ENCODE peak calls at places on chromosomes 5 and 9, in five cellular contexts. R is heart right ventricle, B is heart left ventricle, K is prostate gland, C is cardiac muscle cell. A is an unnamed sample. For H3K4me1, the result is how much of the 10 kb centered on the place peaks cover.

GRCh38 chr5:14996997-14997396 is 125.4 kb upstream of the ANKH start:
- DNase-seq in C (no peak), R (no peak), K (no peak), B (no peak), A (no peak)

GRCh38 chr9:133713211-133713959 is 24.8 kb downstream of the SARDH start:
- DNase-seq in K (no peak), R (no peak), C (no peak), B (peak), A (no peak)

GRCh38 chr5:148864113-148864841 is 37.9 kb downstream of the ADRB2 start:
- DNase-seq in B (peak), R (peak), C (no peak), K (no peak), A (no peak)

GRCh38 chr9:128002959-128003358 is 22.2 kb upstream of the EEIG1 start:
- DNase-seq in R (peak), B (peak), C (no peak), K (no peak), A (no peak)

GRCh38 chr9:126454250-126454649 is 127.6 kb downstream of the MVB12B start:
- DNase-seq in C (no peak), R (no peak), B (no peak), K (no peak), A (no peak)

GRCh38 chr9:114930063-114930812 is at the start of gene TNFSF8:
- DNase-seq in C (no peak), R (peak), K (no peak), B (peak), A (no peak)

GRCh38 chr9:113544001-113544340 is 80.4 kb downstream of the RGS3 start:
- DNase-seq in C (no peak), B (no peak), K (no peak), R (no peak), A (no peak)

GRCh38 chr9:121399883-121400607 is 30.0 kb upstream of the STOM start:
- DNase-seq in B (no peak), R (peak), K (peak), C (peak), A (no peak)

GRCh38 chr5:57346336-57346735 is 136.3 kb downstream of the ACTBL2 start:
- DNase-seq in B (no peak), C (peak), K (no peak), R (no peak), A (no peak)

GRCh38 chr9:81687521-81688261 is 1.7 kb downstream of the TLE1 start:
- DNase-seq in R (peak), K (peak), C (peak), B (peak), A (peak)

GRCh38 chr5:173689171-173689676 is 72.8 kb upstream of the BOD1 start:
- DNase-seq in C (peak), R (no peak), K (no peak), B (no peak), A (no peak)

GRCh38 chr5:140108093-140109049 is 5.5 kb upstream of the PURA start:
- DNase-seq in C (no peak), B (peak), K (no peak), R (peak), A (no peak)

GRCh38 chr5:111337688-111338087 is 113.5 kb downstream of the CAMK4 start:
- DNase-seq in C (no peak), R (no peak), B (no peak), K (no peak), A (no peak)

GRCh38 chr5:6858419-6858818 is 145.2 kb downstream of the TENT4A start:
- DNase-seq in B (no peak), K (no peak), C (no peak), R (no peak), A (no peak)

GRCh38 chr5:90418214-90418613 is 8.7 kb upstream of the CETN3 start:
- DNase-seq in R (no peak), C (no peak), K (no peak), B (no peak), A (no peak)

GRCh38 chr5:109146611-109147010 is 263.2 kb downstream of the PJA2 start:
- DNase-seq in R (no peak), B (no peak), K (no peak), C (no peak), A (no peak)

GRCh38 chr9:135332516-135332915 is 147.1 kb upstream of the PPP1R26 start:
- DNase-seq in R (no peak), B (no peak), K (no peak), C (no peak), A (no peak)

GRCh38 chr5:138032028-138032571 is 779 bp downstream of the FAM13B start:
- DNase-seq in B (peak), R (peak), C (peak), K (peak), A (peak)

GRCh38 chr5:69231281-69231680 is 3.4 kb upstream of the CDK7 start:
- DNase-seq in C (no peak), B (no peak), K (no peak), R (no peak), A (no peak)

DNA sequence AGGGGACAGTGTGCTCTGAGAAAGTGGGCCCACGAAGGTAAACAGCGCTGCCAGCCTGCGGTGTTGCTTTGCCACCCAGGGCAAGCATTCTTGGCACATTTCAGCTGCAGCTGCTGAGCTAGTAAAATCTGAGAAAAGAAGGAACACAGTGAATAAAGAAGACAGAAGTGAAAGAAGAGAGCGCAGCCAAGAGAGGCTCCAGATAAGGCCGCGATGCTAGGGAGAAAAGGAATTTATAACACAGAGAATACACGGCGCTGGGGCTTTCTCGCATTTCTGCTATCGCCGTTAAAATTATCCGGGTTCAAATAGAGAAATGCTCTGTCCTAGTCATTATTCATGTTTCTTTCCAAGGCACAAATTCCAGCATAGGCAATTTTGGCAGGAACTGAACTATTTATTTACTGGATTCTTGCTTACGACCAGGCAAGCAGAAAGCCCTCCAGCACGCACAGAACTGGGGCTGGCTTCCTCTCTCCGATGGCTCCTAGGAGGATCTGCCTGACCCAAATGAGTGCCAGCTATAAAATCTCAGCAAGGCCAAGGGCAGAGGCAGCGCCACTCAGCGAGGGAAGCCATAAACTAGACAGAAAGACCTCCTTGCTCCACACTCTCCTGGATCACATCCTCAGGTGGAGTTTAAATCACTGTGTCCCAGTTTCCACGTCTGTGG is 111.2 kb downstream of the ATPSCKMT start:
- DNase-seq in C (peak), K (peak), R (no peak), B (no peak), A (no peak)
- H3K27ac ChIP-seq in C (no peak), K (peak), R (no peak), B (no peak), A (no peak)

DNA sequence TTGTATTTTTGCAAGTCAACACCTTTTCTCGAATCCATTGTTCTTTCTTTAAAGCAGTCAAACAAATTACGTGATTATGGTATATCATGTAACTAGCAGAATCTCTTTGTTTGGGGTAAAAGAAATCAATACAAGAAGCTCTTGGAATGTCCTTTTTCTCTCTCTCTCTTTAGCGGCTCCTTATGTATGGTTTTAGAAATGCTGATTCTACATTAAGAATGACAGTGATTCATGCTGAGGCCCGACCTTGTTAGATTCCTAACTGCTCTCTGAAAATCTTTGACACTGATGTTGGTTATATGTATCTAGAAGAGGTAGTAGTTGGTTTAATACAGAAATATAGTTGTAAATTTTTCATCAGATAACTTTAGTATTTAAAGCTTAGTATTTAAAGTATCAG is 76.4 kb downstream of the SNX24 start:
- DNase-seq in K (no peak), B (no peak), R (no peak), C (no peak), A (no peak)
- H3K4me1 ChIP-seq in K (under half), B (under half), R (under half), C (under half), A (under half)

GRCh38 chr9:100364013-100364412 is 11.3 kb upstream of the TEX10 start:
- DNase-seq in R (no peak), K (no peak), C (no peak), B (no peak), A (no peak)

GRCh38 chr9:100355561-100355960 is 2.8 kb upstream of the TEX10 start:
- DNase-seq in K (no peak), R (no peak), C (no peak), B (no peak), A (no peak)

GRCh38 chr9:100354121-100354800 is 1.5 kb upstream of the TEX10 start:
- DNase-seq in R (no peak), K (no peak), C (no peak), B (no peak), A (no peak)

DNA sequence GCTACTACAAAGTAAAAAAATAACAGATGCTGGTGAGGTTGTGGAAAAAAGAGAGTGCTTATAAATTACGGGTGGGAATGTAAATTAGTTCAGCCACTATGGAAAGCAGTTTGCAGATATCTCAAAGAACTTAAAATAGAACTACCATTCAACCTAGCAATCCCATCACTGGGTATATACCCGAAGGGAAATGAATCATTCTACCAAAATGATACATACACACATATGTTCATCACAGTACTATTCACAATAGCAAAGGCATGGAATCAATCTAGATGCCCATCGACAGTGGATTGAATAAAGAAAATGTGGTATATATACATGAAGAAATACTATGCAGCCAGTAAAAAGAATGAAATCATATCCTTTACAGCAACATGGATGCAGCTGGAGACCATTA is 6.3 kb upstream of the TEX10 start:
- DNase-seq in B (no peak), K (no peak), C (no peak), R (no peak), A (no peak)
- TF ChIP-seq CTCF in B (no peak), K (no peak), C (no peak), R (no peak), A (no peak)

GRCh38 chr5:89270901-89271300 is 387.9 kb upstream of the MEF2C start:
- DNase-seq in R (no peak), C (no peak), B (no peak), K (no peak), A (no peak)
- H3K27ac ChIP-seq in R (no peak), C (no peak), B (no peak), K (no peak), A (no peak)

GRCh38 chr5:34583167-34583566 is 73.0 kb upstream of the RAI14 start:
- DNase-seq in R (no peak), K (no peak), B (no peak), C (no peak), A (no peak)

GRCh38 chr5:34585601-34586104 is 70.5 kb upstream of the RAI14 start:
- DNase-seq in K (no peak), C (peak), R (no peak), B (no peak), A (no peak)

GRCh38 chr5:34584165-34584564 is 72.0 kb upstream of the RAI14 start:
- DNase-seq in R (no peak), B (no peak), K (no peak), C (no peak), A (no peak)

GRCh38 chr5:34580983-34581382 is 75.1 kb upstream of the RAI14 start:
- DNase-seq in C (no peak), R (no peak), K (no peak), B (no peak), A (no peak)

DNA sequence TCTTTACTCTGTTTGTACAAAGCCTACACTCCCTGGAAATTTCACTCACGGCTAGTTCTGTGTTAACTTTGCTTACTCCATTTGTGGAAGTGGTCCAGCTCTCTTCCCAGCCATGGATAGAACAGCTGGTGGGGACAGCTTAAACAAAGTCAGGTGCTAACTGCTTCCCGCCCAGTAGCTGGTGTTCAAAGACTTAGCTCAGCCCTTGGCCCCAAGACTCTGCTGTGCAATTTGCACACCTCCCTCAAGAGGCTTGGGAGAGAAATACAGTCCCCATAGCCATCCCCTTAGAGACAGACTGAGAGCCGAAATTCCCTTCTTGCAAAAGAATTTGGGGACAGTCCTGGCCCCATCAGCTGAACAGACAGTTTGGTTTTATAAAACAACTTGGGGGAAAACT is 73.8 kb upstream of the RAI14 start:
- DNase-seq in B (no peak), R (no peak), K (peak), C (no peak), A (no peak)
- H3K4me1 ChIP-seq in B (under half), R (under half), K (under half), C (under half), A (under half)

DNA sequence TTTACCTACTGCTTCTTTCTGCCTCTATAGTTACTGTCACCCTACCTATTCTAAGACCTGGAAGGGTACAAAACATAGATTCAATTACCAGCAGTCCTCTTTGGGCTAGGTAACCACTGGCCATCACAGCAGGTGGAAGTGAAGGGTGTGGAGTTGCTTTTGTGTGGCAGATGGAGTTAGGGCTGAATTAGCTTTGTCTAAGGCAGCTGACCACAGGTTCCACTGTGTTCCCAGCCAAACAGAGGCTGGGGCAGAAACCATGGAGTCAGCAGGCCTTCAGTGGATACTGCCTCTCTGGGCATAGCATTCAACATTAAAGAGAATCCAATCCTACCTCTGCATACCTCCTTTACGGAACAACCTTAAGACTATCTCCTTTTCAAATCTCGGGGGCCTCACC is 254.2 kb downstream of the RFX3 start:
- DNase-seq in B (no peak), K (no peak), R (no peak), C (no peak), A (no peak)
- TF ChIP-seq CTCF in B (no peak), K (no peak), R (no peak), C (no peak), A (no peak)

GRCh38 chr5:126624534-126624933 is 23.8 kb downstream of the PHAX start:
- DNase-seq in K (no peak), R (no peak), C (peak), B (no peak), A (no peak)
- H3K27ac ChIP-seq in K (no peak), R (no peak), C (no peak), B (no peak), A (no peak)

GRCh38 chr9:86515221-86515620 is 161.0 kb upstream of the TUT7 start:
- DNase-seq in K (no peak), B (no peak), C (no peak), R (no peak), A (no peak)

GRCh38 chr9:86516564-86516963 is 162.4 kb upstream of the TUT7 start:
- DNase-seq in K (no peak), C (no peak), R (no peak), B (no peak), A (no peak)

GRCh38 chr9:86519216-86519615 is 165.0 kb upstream of the TUT7 start:
- DNase-seq in K (no peak), R (no peak), B (no peak), C (no peak), A (no peak)

GRCh38 chr9:86521322-86521721 is 167.1 kb upstream of the TUT7 start:
- DNase-seq in C (no peak), R (no peak), K (peak), B (no peak), A (no peak)

GRCh38 chr9:86517475-86517874 is 163.3 kb upstream of the TUT7 start:
- DNase-seq in B (no peak), C (no peak), R (no peak), K (no peak), A (no peak)
- H3K4me1 ChIP-seq in B (under half), C (under half), R (under half), K (under half), A (under half)